ENCODE peak calls at places on chromosome 2, in ten cellular contexts. H, F, G, D, Z, I, B, Q, L and R are unnamed samples. For H3K27me3, the result is how much of the 10 kb centered on the place peaks cover.

GRCh38 chr2:54657664-54658083 is 65.8 kb upstream of the EML6 start:
- DNase-seq in H (peak), F (peak), G (peak), D (no peak), Z (peak), I (peak), B (peak), Q (no peak), L (peak), R (peak)

GRCh38 chr2:138716183-138716582 is 64.0 kb downstream of the NXPH2 start:
- DNase-seq in H (no peak), F (no peak), G (no peak), D (no peak), Z (no peak), I (no peak), B (no peak), Q (no peak), L (no peak), R (no peak)

GRCh38 chr2:16614314-16614860 is 51.2 kb downstream of the CYRIA start:
- DNase-seq in H (no peak), F (no peak), G (no peak), D (no peak), Z (no peak), I (no peak), B (no peak), Q (no peak), L (no peak), R (no peak)

GRCh38 chr2:238286551-238286950 is 1.9 kb downstream of the PER2 start:
- DNase-seq in H (peak), F (peak), G (peak), D (no peak), Z (no peak), I (peak), B (peak), Q (peak), L (no peak), R (peak)

GRCh38 chr2:5121677-5122076 is 570.5 kb upstream of the SOX11 start:
- DNase-seq in H (no peak), F (no peak), G (no peak), D (no peak), Z (peak), I (no peak), B (no peak), Q (no peak), L (no peak), R (no peak)

GRCh38 chr2:40256649-40257048 is 195.2 kb downstream of the SLC8A1 start:
- DNase-seq in H (no peak), F (no peak), G (no peak), D (no peak), Z (peak), I (no peak), B (no peak), Q (no peak), L (no peak), R (no peak)

GRCh38 chr2:120477198-120477597 is 131.3 kb downstream of the INHBB start:
- DNase-seq in H (no peak), F (no peak), G (no peak), D (no peak), Z (no peak), I (no peak), B (peak), Q (no peak), L (no peak), R (no peak)

GRCh38 chr2:82139979-82140611 is 1835.5 kb upstream of the LRRTM1 start:
- DNase-seq in H (no peak), F (no peak), G (peak), D (no peak), Z (no peak), I (no peak), B (no peak), Q (no peak), L (no peak), R (no peak)

GRCh38 chr2:239164281-239164871 is 236.4 kb downstream of the HDAC4 start:
- DNase-seq in H (peak), F (peak), G (no peak), D (peak), Z (no peak), I (peak), B (peak), Q (no peak), L (no peak), R (no peak)

GRCh38 chr2:191150451-191151314 is at the start of gene STAT4:
- DNase-seq in H (peak), F (peak), G (peak), D (peak), Z (peak), I (peak), B (peak), Q (peak), L (peak), R (peak)

GRCh38 chr2:162490052-162490717 is 146.3 kb downstream of the GCA start:
- DNase-seq in H (no peak), F (no peak), G (no peak), D (no peak), Z (no peak), I (no peak), B (no peak), Q (no peak), L (peak), R (no peak)

GRCh38 chr2:158984554-158985207 is 16.2 kb downstream of the TANC1 start:
- DNase-seq in H (no peak), F (peak), G (no peak), D (no peak), Z (no peak), I (no peak), B (no peak), Q (peak), L (no peak), R (no peak)

GRCh38 chr2:85159589-85159988 is 26.4 kb downstream of the TCF7L1 start:
- DNase-seq in H (no peak), F (no peak), G (no peak), D (no peak), Z (no peak), I (no peak), B (no peak), Q (no peak), L (no peak), R (no peak)

GRCh38 chr2:128436498-128437180 is 118.0 kb upstream of the HS6ST1 start:
- DNase-seq in H (peak), F (no peak), G (no peak), D (no peak), Z (peak), I (peak), B (no peak), Q (no peak), L (no peak), R (no peak)

GRCh38 chr2:57867730-57868129 is 178.9 kb upstream of the VRK2 start:
- DNase-seq in H (no peak), F (no peak), G (no peak), D (no peak), Z (no peak), I (no peak), B (no peak), Q (no peak), L (no peak), R (no peak)

GRCh38 chr2:131035112-131035825 is 58.0 kb downstream of the FAM168B start:
- DNase-seq in H (no peak), F (no peak), G (no peak), D (no peak), Z (no peak), I (no peak), B (peak), Q (no peak), L (no peak), R (no peak)

GRCh38 chr2:216632952-216633615 is at the start of gene IGFBP2:
- DNase-seq in H (no peak), F (peak), G (peak), D (no peak), Z (peak), I (peak), B (no peak), Q (peak), L (no peak), R (no peak)

GRCh38 chr2:85623991-85624390 is 8.0 kb downstream of the USP39 start:
- DNase-seq in H (no peak), F (no peak), G (no peak), D (no peak), Z (no peak), I (no peak), B (no peak), Q (no peak), L (no peak), R (no peak)

GRCh38 chr2:222912117-222912516 is 51.3 kb downstream of the ACSL3 start:
- DNase-seq in H (no peak), F (no peak), G (no peak), D (no peak), Z (no peak), I (no peak), B (no peak), Q (no peak), L (peak), R (no peak)

GRCh38 chr2:8587920-8588830 is 93.7 kb upstream of the ID2 start:
- DNase-seq in H (no peak), F (no peak), G (no peak), D (no peak), Z (no peak), I (no peak), B (no peak), Q (no peak), L (no peak), R (no peak)

GRCh38 chr2:109703076-109703475 is 88.9 kb downstream of the SOWAHC start:
- DNase-seq in H (no peak), F (no peak), G (no peak), D (no peak), Z (no peak), I (no peak), B (peak), Q (no peak), L (no peak), R (no peak)

GRCh38 chr2:47345584-47345913 is 57.4 kb upstream of the MSH2 start:
- DNase-seq in H (no peak), F (no peak), G (no peak), D (no peak), Z (no peak), I (no peak), B (no peak), Q (no peak), L (no peak), R (no peak)

GRCh38 chr2:238137885-238138284 is 583 bp upstream of the KLHL30 start:
- DNase-seq in H (no peak), F (no peak), G (no peak), D (no peak), Z (no peak), I (no peak), B (no peak), Q (no peak), L (no peak), R (no peak)

GRCh38 chr2:236601306-236602202 is 31.9 kb downstream of the ACKR3 start:
- DNase-seq in H (no peak), F (no peak), G (no peak), D (no peak), Z (no peak), I (no peak), B (no peak), Q (no peak), L (no peak), R (no peak)

GRCh38 chr2:148007219-148007900 is 13.2 kb downstream of the ORC4 start:
- DNase-seq in H (no peak), F (no peak), G (no peak), D (no peak), Z (no peak), I (no peak), B (no peak), Q (no peak), L (no peak), R (no peak)

DNA sequence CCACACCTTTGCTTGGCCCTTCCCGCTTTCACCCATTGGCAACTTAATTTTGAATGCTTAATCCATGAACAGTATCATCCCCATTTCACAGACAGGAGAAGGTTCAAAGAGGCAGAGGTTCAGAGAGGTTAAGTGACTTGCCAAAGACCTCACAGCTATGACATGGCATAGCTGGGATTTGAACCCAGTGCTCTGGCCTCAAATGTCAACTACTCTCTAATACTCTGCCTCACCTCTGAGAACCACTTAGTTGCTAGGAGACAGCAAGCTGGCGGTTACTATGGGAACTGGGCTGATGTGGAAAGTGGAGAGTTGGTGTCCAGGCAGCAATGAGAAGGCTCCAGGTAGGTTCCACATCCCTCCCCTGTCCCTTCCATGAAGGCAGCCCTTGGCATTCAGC is 15.8 kb upstream of the PRSS56 start:
- DNase-seq in H (no peak), F (peak), G (no peak), D (no peak), Z (no peak), I (no peak), B (no peak), Q (no peak), L (no peak), R (no peak)
- H3K27me3 ChIP-seq in H (under half), F (under half), G (half or more), D (under half), Z (under half), I (under half), B (under half), Q (under half), L (under half), R (under half)

DNA sequence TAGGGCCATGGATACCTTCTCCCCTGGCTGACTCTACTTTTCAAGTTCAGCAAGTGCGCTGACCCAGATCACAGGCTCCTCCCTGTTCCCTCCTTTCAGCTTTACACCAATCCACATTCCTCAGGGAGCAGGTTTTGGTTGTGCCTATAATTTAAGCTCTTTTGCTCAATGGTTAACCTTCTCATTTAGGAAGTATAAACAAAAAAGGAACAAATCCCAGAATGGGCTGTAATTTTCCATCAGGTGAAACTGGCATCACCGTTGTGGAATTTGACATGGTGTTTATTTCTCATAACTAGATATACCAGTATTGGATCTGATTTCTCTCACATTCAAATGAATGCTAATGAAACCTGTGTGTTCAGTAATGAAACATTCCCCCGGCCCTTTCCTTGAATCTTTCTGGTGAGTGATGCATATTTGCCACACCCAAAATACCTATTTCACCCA is 13.6 kb downstream of the STRN start:
- DNase-seq in H (no peak), F (no peak), G (no peak), D (no peak), Z (no peak), I (no peak), B (no peak), Q (no peak), L (no peak), R (no peak)
- H3K27ac ChIP-seq in H (no peak), F (peak), G (no peak), D (no peak), Z (no peak), I (no peak), B (no peak), Q (no peak), L (no peak), R (no peak)

GRCh38 chr2:73373335-73373734 is 12.3 kb upstream of the ALMS1 start:
- DNase-seq in H (no peak), F (no peak), G (peak), D (no peak), Z (no peak), I (no peak), B (no peak), Q (no peak), L (no peak), R (no peak)
- H3K27me3 ChIP-seq in H (under half), F (under half), G (under half), D (under half), Z (under half), I (under half), B (under half), Q (under half), L (under half), R (under half)

DNA sequence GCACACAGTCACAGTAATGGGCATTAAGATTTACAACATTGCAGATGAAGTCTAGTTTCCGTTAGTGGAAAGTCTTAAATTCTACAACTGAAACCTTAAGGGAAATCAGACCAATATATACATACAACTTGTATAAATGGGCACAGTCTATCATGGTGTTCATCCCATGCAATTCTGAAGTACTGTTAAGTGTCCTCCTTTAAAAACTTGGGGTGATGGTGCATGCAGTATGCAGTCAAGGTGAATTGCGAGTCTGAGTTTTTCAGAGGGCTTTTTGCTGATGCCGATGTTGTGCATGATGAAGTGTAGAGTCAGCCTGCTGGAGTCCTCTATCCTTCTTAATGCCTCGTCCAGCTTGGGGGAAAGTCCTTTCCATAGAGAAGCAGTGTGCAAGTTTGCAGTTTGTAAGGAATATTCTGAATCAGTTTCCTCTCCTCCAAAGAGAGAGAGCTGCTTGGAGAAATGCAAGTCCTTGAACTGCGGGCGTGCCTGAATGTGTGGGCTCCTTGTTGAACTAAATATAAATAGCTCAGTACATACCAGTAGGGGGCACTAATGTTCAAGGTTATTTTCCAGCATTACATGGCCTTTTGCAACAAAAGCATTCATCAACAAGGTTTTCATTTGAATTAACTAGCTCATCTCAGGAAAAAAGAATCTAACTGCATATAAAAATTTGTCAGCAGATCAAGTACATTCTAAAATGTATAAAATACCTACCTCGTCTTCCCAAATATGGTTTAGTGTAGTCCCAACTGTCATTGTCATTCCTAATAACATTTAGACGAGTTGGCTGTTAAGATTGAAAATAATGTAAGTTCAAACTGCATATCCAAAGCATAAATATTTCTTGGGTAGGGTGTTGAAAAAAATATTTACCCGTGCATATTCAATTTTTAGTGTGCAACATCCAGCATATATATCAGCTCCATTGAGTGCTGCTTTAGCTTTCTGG is 21.3 kb downstream of the HNRNPLL start:
- DNase-seq in H (no peak), F (peak), G (peak), D (peak), Z (peak), I (no peak), B (no peak), Q (no peak), L (peak), R (peak)
- H3K27ac ChIP-seq in H (no peak), F (no peak), G (no peak), D (no peak), Z (peak), I (no peak), B (no peak), Q (no peak), L (no peak), R (no peak)

DNA sequence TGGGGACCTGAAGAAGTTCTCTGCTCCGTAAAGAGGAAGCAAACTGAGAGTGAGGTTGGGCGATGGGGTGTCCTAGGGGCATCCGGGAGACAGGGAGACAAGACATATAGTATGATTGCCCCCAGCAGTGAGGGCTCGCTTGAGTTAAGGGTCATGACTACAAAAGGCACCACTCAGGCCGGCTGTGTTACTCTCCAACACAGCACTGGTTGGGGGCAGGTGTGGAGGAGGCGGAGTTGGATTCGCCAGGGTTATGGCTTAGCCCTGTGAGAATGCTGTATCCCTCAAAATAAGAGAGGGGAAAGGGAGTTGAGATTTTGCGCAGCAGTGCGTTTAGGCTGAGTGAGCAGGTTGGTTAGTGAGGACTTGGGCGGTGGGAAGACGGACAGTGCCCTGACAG is 12.0 kb downstream of the DYSF start:
- DNase-seq in H (no peak), F (no peak), G (no peak), D (no peak), Z (no peak), I (no peak), B (no peak), Q (no peak), L (no peak), R (no peak)
- H3K27me3 ChIP-seq in H (under half), F (under half), G (half or more), D (under half), Z (half or more), I (under half), B (under half), Q (under half), L (half or more), R (under half)

GRCh38 chr2:182577816-182578215 is 138.2 kb upstream of the DNAJC10 start:
- DNase-seq in H (no peak), F (no peak), G (no peak), D (no peak), Z (no peak), I (no peak), B (no peak), Q (no peak), L (no peak), R (no peak)
- H3K27ac ChIP-seq in H (no peak), F (no peak), G (no peak), D (no peak), Z (no peak), I (no peak), B (no peak), Q (no peak), L (no peak), R (no peak)

DNA sequence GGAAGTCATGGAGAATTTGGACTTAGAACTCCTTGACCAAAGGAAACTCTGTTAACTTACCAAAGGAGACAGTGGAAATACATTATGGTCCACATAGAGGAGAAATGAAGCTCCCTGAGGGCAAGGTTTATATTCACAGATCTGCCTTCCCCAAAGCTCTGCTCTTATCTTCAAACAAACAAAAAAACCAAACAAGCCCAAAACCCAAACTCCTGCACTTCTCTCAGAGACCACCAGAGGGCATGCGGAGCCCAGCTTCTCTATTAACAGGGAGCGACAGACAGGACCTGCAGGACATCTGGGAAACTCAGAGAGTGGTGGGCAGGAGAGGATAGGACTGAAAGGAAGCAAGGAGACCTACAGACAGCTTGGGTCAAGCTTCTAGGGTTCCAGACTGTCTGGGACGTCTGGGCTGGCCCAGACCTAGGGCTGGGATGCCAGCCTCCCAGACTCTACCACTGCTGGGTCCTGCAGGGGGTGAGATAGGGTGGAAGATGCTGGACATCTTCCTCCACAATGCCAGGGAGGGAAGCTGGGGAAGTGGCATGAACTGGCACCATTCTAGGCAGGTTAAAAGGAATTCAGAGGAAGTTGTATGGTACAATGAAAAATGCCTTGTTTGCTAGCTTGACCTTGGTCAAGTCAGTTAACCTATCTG is 4.0 kb upstream of the WNT10A start:
- DNase-seq in H (peak), F (peak), G (peak), D (peak), Z (peak), I (peak), B (peak), Q (peak), L (peak), R (peak)
- H3K27me3 ChIP-seq in H (under half), F (under half), G (half or more), D (under half), Z (half or more), I (under half), B (half or more), Q (under half), L (under half), R (half or more)